ENCODE peak calls at places on chromosomes 1 and 21, in six cellular contexts. C, Q, J, V, D and A are unnamed samples.

GRCh38 chr1:81695741-81696140 is 105.0 kb upstream of the ADGRL2 start:
- DNase-seq in C (no peak), Q (no peak), J (no peak), V (no peak), D (no peak), A (peak; percentile 28)

GRCh38 chr1:51926171-51926812 is 47.8 kb upstream of the NRDC start:
- DNase-seq in C (no peak), Q (peak; percentile 3), J (no peak), V (peak; percentile 39), D (peak; percentile 19), A (no peak)

GRCh38 chr1:234711400-234711799 is 101.4 kb upstream of the IRF2BP2 start:
- DNase-seq in C (no peak), Q (no peak), J (no peak), V (no peak), D (no peak), A (peak; percentile 26)

GRCh38 chr1:184176058-184176457 is 124.5 kb downstream of the TSEN15 start:
- DNase-seq in C (no peak), Q (no peak), J (no peak), V (no peak), D (no peak), A (no peak)

GRCh38 chr1:201191723-201192477 is 1.3 kb downstream of the IGFN1 start:
- DNase-seq in C (no peak), Q (no peak), J (no peak), V (no peak), D (no peak), A (peak; percentile 88)

GRCh38 chr1:161932668-161933067 is 91.0 kb downstream of the OLFML2B start:
- DNase-seq in C (no peak), Q (no peak), J (no peak), V (no peak), D (no peak), A (no peak)

GRCh38 chr1:41360074-41361027 is 883 bp upstream of the FOXO6 start:
- DNase-seq in C (no peak), Q (no peak), J (no peak), V (no peak), D (no peak), A (no peak)

GRCh38 chr1:98761238-98761637 is 99.7 kb downstream of the SNX7 start:
- DNase-seq in C (peak; percentile 29), Q (no peak), J (no peak), V (peak; percentile 3), D (no peak), A (no peak)

GRCh38 chr1:172380441-172381244 is 39.8 kb upstream of the C1orf105 start:
- DNase-seq in C (no peak), Q (no peak), J (peak; percentile 72), V (peak; percentile 48), D (peak; percentile 69), A (no peak)

GRCh38 chr1:5828322-5828935 is 163.8 kb downstream of the NPHP4 start:
- DNase-seq in C (no peak), Q (no peak), J (no peak), V (no peak), D (no peak), A (no peak)

GRCh38 chr1:239763850-239764249 is 327.8 kb upstream of the FMN2 start:
- DNase-seq in C (no peak), Q (no peak), J (no peak), V (peak; percentile 70), D (no peak), A (no peak)

GRCh38 chr1:188723332-188724020 is 1754.2 kb downstream of the BRINP3 start:
- DNase-seq in C (no peak), Q (no peak), J (no peak), V (no peak), D (no peak), A (no peak)

GRCh38 chr1:238606457-238606856 is 715.7 kb upstream of the ZP4 start:
- DNase-seq in C (no peak), Q (no peak), J (no peak), V (no peak), D (no peak), A (no peak)

GRCh38 chr1:245434285-245434684 is 279.5 kb downstream of the KIF26B start:
- DNase-seq in C (no peak), Q (no peak), J (no peak), V (no peak), D (no peak), A (no peak)

GRCh38 chr1:58909914-58910681 is 126.3 kb upstream of the JUN start:
- DNase-seq in C (no peak), Q (no peak), J (no peak), V (no peak), D (no peak), A (no peak)

GRCh38 chr1:53352576-53352975 is 24.7 kb upstream of the LRP8 start:
- DNase-seq in C (no peak), Q (no peak), J (no peak), V (no peak), D (no peak), A (no peak)

GRCh38 chr21:33325222-33326067 is 675 bp downstream of the IFNAR1 start:
- DNase-seq in C (peak; percentile 44), Q (peak; percentile 38), J (peak; percentile 73), V (peak; percentile 61), D (peak; percentile 90), A (peak; percentile 50)

GRCh38 chr1:95384570-95384969 is 150.6 kb downstream of the RWDD3 start:
- DNase-seq in C (no peak), Q (peak; percentile 36), J (no peak), V (peak; percentile 23), D (peak; percentile 49), A (peak; percentile 2)

GRCh38 chr1:155105604-155106011 is 22.1 kb upstream of the EFNA1 start:
- DNase-seq in C (no peak), Q (no peak), J (no peak), V (no peak), D (no peak), A (no peak)

GRCh38 chr1:84265867-84266266 is 35.6 kb upstream of the SAMD13 start:
- DNase-seq in C (no peak), Q (no peak), J (no peak), V (no peak), D (no peak), A (no peak)

GRCh38 chr21:45976666-45977335 is 4.8 kb upstream of the COL6A1 start:
- DNase-seq in C (no peak), Q (no peak), J (no peak), V (no peak), D (no peak), A (no peak)

GRCh38 chr1:230283678-230284077 is 142.5 kb downstream of the PGBD5 start:
- DNase-seq in C (no peak), Q (no peak), J (no peak), V (no peak), D (no peak), A (no peak)

GRCh38 chr1:79040424-79041089 is 34.0 kb upstream of the ADGRL4 start:
- DNase-seq in C (no peak), Q (no peak), J (no peak), V (no peak), D (no peak), A (no peak)

GRCh38 chr1:178575611-178576331 is 62.9 kb downstream of the TEX35 start:
- DNase-seq in C (no peak), Q (no peak), J (no peak), V (peak; percentile 12), D (no peak), A (no peak)

GRCh38 chr1:97630968-97631367 is 289.9 kb downstream of the DPYD start:
- DNase-seq in C (peak; percentile 69), Q (no peak), J (no peak), V (no peak), D (no peak), A (no peak)

GRCh38 chr1:248810727-248811513 is 14.8 kb downstream of the SH3BP5L start:
- DNase-seq in C (no peak), Q (no peak), J (no peak), V (no peak), D (no peak), A (no peak)